ENCODE peak calls at places on chromosomes 13 and 19, in ten cellular contexts. Y is suprapubic skin, W is K562, J is Panc1, F is stomach, C is GM12878, T is transverse colon, I is endothelial cell of umbilical vein, S is HepG2, D is breast epithelium. R is an unnamed sample.

GRCh38 chr13:110470272-110471009 is 91.1 kb downstream of the RAB20 start:
- DNase-seq in Y (no peak), W (no peak), J (no peak), F (no peak), C (no peak), T (no peak), I (peak), S (no peak), D (no peak), R (no peak)

GRCh38 chr19:38251564-38252051 is 4.6 kb downstream of the PPP1R14A start:
- DNase-seq in Y (no peak), W (peak), J (no peak), F (no peak), C (no peak), T (no peak), I (peak), S (no peak), D (peak), R (no peak)

GRCh38 chr13:29978211-29978610 is 127.8 kb upstream of the UBL3 start:
- DNase-seq in Y (no peak), W (no peak), J (no peak), F (no peak), C (no peak), T (no peak), I (no peak), S (no peak), D (no peak), R (no peak)

GRCh38 chr19:52889931-52890330 is 7.5 kb downstream of the ZNF320 start:
- DNase-seq in Y (no peak), W (no peak), J (no peak), F (no peak), C (no peak), T (no peak), I (no peak), S (no peak), D (no peak), R (no peak)

GRCh38 chr19:33638167-33639033 is 16.6 kb downstream of the CHST8 start:
- DNase-seq in Y (peak), W (no peak), J (no peak), F (no peak), C (no peak), T (no peak), I (no peak), S (no peak), D (no peak), R (peak)

GRCh38 chr13:41345921-41346589 is 35.0 kb downstream of the NAA16 start:
- DNase-seq in Y (no peak), W (no peak), J (no peak), F (no peak), C (no peak), T (no peak), I (peak), S (no peak), D (no peak), R (no peak)

GRCh38 chr13:78981913-78982312 is 323.0 kb upstream of the OBI1 start:
- DNase-seq in Y (no peak), W (no peak), J (no peak), F (no peak), C (no peak), T (no peak), I (no peak), S (no peak), D (no peak), R (no peak)

GRCh38 chr13:27920677-27921420 is 1.0 kb downstream of the PDX1 start:
- DNase-seq in Y (no peak), W (no peak), J (no peak), F (no peak), C (no peak), T (no peak), I (no peak), S (no peak), D (no peak), R (no peak)

GRCh38 chr19:55027472-55028337 is 10.4 kb downstream of the GP6 start:
- DNase-seq in Y (no peak), W (peak), J (no peak), F (no peak), C (no peak), T (no peak), I (no peak), S (peak), D (no peak), R (no peak)

GRCh38 chr19:14248578-14249011 is 42.6 kb upstream of the ADGRL1 start:
- DNase-seq in Y (no peak), W (peak), J (no peak), F (no peak), C (no peak), T (peak), I (peak), S (no peak), D (peak), R (peak)

GRCh38 chr13:25171517-25172302 is at the start of gene AMER2:
- DNase-seq in Y (no peak), W (no peak), J (no peak), F (no peak), C (no peak), T (peak), I (peak), S (no peak), D (no peak), R (no peak)

GRCh38 chr19:58579473-58580142 is 6.5 kb upstream of the MZF1 start:
- DNase-seq in Y (no peak), W (no peak), J (no peak), F (no peak), C (no peak), T (no peak), I (no peak), S (no peak), D (no peak), R (peak)

GRCh38 chr19:35908010-35908441 is at the start of gene TYROBP:
- DNase-seq in Y (no peak), W (no peak), J (no peak), F (no peak), C (no peak), T (no peak), I (no peak), S (no peak), D (no peak), R (peak)

GRCh38 chr13:46516624-46517318 is 36.2 kb upstream of the LRCH1 start:
- DNase-seq in Y (no peak), W (no peak), J (no peak), F (no peak), C (no peak), T (no peak), I (no peak), S (no peak), D (no peak), R (no peak)

GRCh38 chr13:101624210-101624922 is 171.9 kb downstream of the ITGBL1 start:
- DNase-seq in Y (no peak), W (no peak), J (no peak), F (no peak), C (no peak), T (no peak), I (peak), S (no peak), D (no peak), R (no peak)
- H3K27ac ChIP-seq in Y (no peak), W (no peak), J (peak), F (peak), C (peak), T (peak), I (peak), S (no peak), D (no peak), R (peak)

GRCh38 chr13:112065521-112065866 is 1.5 kb upstream of the SOX1 start:
- DNase-seq in Y (no peak), W (no peak), J (no peak), F (no peak), C (no peak), T (no peak), I (no peak), S (no peak), D (no peak), R (no peak)
- H3K4me3 ChIP-seq in Y (no peak), W (no peak), J (no peak), F (no peak), C (no peak), T (no peak), I (no peak), S (no peak), D (no peak), R (no peak)

DNA sequence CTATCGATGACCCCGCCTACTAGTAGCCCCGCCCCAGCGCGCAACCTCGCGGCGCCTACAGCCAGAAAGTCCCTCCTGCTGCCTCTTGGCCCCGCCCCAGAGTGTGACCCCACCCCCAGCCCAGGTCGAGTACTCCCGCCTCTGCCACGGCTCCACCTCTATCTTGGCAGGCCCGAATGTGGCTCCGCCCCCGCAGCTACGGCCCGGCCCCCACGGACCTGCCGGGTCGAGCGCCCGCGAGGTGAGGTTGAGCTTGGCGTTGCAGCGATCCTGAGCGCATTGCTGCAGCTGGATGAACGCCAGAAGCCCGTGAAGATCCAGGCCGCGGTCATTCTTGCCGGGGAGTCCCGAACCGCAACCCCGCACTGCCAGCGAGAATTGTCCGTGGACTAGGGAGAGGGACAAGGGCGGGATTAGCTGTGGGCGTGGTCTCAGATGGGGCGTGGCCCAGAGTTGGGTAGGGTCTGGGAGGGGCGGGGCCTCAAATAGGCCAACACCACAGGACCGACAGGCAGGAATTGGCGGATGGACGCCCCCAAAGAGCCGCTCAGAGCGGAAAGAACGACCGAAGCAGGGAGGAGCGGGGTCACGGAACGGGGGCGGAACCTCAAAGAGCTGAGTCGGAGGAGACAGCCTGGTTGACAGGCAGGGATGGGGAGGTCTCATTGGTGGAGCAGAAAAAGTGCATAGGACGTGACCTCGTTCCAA is 1.9 kb downstream of the LYPD3 start:
- DNase-seq in Y (peak), W (peak), J (no peak), F (peak), C (peak), T (peak), I (peak), S (peak), D (peak), R (peak)
- TF ChIP-seq POLR2AphosphoS5 in Y (no peak), W (no peak), J (no peak), F (no peak), C (no peak), T (peak), I (no peak), S (peak), D (peak), R (peak)

GRCh38 chr19:44722131-44723121 is 23.5 kb downstream of the CEACAM16 start:
- DNase-seq in Y (no peak), W (no peak), J (no peak), F (no peak), C (peak), T (no peak), I (peak), S (no peak), D (no peak), R (no peak)

GRCh38 chr19:44717603-44718002 is 18.7 kb downstream of the CEACAM16 start:
- DNase-seq in Y (no peak), W (no peak), J (no peak), F (no peak), C (no peak), T (no peak), I (no peak), S (no peak), D (no peak), R (no peak)

GRCh38 chr19:44720945-44721344 is 22.0 kb downstream of the CEACAM16 start:
- DNase-seq in Y (no peak), W (no peak), J (no peak), F (no peak), C (no peak), T (no peak), I (no peak), S (no peak), D (no peak), R (no peak)

GRCh38 chr19:44719262-44719701 is 20.3 kb downstream of the CEACAM16 start:
- DNase-seq in Y (no peak), W (no peak), J (no peak), F (no peak), C (no peak), T (no peak), I (peak), S (no peak), D (no peak), R (no peak)

DNA sequence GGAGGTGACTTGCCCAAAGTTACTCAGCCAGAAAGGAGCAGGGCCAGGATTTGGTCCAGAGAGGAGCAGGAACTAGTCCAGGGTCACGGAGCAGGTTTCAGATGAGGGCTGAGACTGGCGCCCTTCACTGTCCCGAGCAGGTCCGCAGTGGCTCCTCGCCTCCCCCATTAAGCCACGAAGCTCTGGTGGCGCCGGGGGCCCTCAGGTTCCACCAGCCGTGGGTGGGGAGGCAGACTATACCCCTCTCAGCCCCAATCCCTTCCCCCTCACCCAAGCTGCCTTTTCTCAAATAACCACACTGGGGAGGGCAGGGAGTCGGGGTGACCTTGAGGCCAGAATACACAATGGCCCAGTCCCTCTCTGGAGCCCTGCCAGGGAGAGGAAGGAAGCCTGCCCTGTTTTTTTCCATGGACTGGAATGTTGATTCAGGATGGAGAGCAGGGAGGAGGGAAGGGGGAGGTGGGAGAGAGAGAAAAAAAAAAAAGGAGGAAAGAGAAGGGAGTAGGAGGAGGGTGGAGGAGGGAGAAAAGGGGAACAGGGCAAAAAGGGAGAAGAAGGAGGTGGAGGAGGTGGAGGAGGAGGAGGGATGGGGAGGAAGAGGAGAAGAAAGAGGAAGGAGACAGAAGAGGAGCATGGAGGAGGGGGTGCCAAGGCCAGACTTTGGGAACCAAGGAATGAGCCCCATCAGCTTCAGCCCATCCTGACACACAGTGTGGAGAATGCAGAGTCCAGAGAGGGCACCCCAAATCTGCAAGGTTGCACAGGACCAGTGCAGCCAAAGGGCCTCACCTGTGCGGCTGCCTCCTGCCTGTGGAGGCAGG is 19.7 kb downstream of the CEACAM16 start:
- DNase-seq in Y (no peak), W (no peak), J (no peak), F (peak), C (no peak), T (peak), I (peak), S (peak), D (peak), R (no peak)
- H3K27ac ChIP-seq in Y (peak), W (no peak), J (peak), F (peak), C (no peak), T (peak), I (peak), S (peak), D (peak), R (peak)

DNA sequence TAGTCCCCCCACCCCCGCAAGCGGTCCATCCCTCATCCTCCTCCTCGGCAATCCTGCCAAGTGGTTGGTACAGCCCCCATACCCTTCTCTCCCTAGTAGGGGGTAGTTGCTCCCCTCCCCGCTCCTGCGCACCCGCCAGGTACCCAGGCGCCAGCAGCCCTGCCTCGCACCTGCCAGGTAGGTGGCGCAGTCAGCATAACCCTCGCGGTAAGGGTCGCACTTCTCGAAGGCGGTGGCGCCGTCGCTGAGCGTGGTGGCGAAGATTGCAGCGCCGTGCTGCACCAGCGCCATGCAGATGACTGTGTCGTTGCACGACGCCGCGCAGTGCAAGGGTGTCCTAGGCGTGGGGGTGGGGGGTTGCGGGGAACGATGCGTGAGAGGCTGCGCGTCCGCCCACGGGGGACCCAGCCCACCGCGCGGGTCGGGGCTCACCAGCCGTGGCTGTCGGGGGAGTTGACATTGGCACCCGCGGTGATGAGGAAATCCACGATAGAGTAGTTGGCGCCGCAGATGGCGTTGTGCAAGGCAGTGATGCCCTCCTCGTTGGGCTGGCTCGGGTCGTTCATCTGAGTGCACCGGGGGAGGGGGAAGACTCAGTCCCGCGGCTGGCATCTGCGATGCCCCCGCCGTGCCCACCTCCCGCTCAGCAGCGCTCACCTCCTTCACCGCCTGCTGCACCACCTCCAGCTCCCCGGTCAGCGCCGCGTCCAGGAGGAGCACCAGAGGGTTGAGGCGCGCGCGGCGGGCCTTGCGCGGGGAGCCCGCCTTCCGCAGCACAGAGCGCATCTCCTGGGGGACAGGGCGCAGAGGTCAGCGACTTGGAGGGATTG is 15.2 kb upstream of the ERCC2 start:
- DNase-seq in Y (no peak), W (peak), J (no peak), F (no peak), C (no peak), T (no peak), I (no peak), S (no peak), D (no peak), R (no peak)
- H3K4me3 ChIP-seq in Y (no peak), W (no peak), J (no peak), F (no peak), C (no peak), T (no peak), I (no peak), S (no peak), D (no peak), R (no peak)

GRCh38 chr19:18416778-18417249 is 2.4 kb upstream of the SSBP4 start:
- DNase-seq in Y (peak), W (peak), J (no peak), F (peak), C (no peak), T (peak), I (peak), S (peak), D (peak), R (peak)
- TF ChIP-seq POLR2AphosphoS5 in Y (no peak), W (no peak), J (no peak), F (no peak), C (no peak), T (peak), I (peak), S (no peak), D (peak), R (peak)

R was measured in spleen.